ENCODE peak calls at places on chromosome 13, in seven cellular contexts. Z, F, I, V, Q, X and L are unnamed samples.

GRCh38 chr13:23469901-23470525 is 36.5 kb upstream of the SACS start:
- DNase-seq in Z (peak; percentile 73), F (no peak), I (no peak), V (no peak), Q (no peak), X (no peak), L (no peak)

GRCh38 chr13:89066868-89067466 is 1395.8 kb downstream of the SLITRK5 start:
- DNase-seq in Z (peak; percentile 34), F (no peak), I (no peak), V (no peak), Q (peak; percentile 12), X (no peak), L (no peak)

GRCh38 chr13:29885967-29886366 is 35.5 kb upstream of the UBL3 start:
- DNase-seq in Z (no peak), F (no peak), I (no peak), V (no peak), Q (no peak), X (no peak), L (no peak)

GRCh38 chr13:70171151-70171550 is 62.9 kb upstream of the KLHL1 start:
- DNase-seq in Z (no peak), F (no peak), I (no peak), V (no peak), Q (peak; percentile 11), X (no peak), L (no peak)

GRCh38 chr13:100159584-100159983 is 70.7 kb downstream of the PCCA start:
- DNase-seq in Z (no peak), F (no peak), I (no peak), V (no peak), Q (no peak), X (no peak), L (no peak)

GRCh38 chr13:99893567-99893966 is 78.0 kb downstream of the ZIC5 start:
- DNase-seq in Z (no peak), F (no peak), I (no peak), V (no peak), Q (no peak), X (no peak), L (no peak)

GRCh38 chr13:91922969-91923592 is 524.7 kb downstream of the GPC5 start:
- DNase-seq in Z (no peak), F (no peak), I (no peak), V (no peak), Q (no peak), X (no peak), L (no peak)

GRCh38 chr13:110258876-110259631 is 47.9 kb downstream of the COL4A1 start:
- DNase-seq in Z (peak; percentile 54), F (no peak), I (no peak), V (no peak), Q (no peak), X (no peak), L (no peak)

GRCh38 chr13:110107568-110108347 is 199.2 kb downstream of the COL4A1 start:
- DNase-seq in Z (no peak), F (no peak), I (no peak), V (no peak), Q (no peak), X (no peak), L (no peak)

GRCh38 chr13:39159971-39160370 is 121.7 kb downstream of the NHLRC3 start:
- DNase-seq in Z (no peak), F (no peak), I (no peak), V (no peak), Q (no peak), X (no peak), L (no peak)

GRCh38 chr13:30257433-30258099 is 49.8 kb downstream of the KATNAL1 start:
- DNase-seq in Z (peak; percentile 47), F (no peak), I (peak; percentile 29), V (no peak), Q (no peak), X (no peak), L (no peak)

GRCh38 chr13:72565893-72566292 is 161.5 kb downstream of the MZT1 start:
- DNase-seq in Z (no peak), F (no peak), I (no peak), V (no peak), Q (no peak), X (no peak), L (no peak)

GRCh38 chr13:73334459-73334858 is 275.7 kb downstream of the KLF5 start:
- DNase-seq in Z (no peak), F (no peak), I (no peak), V (no peak), Q (no peak), X (no peak), L (no peak)

GRCh38 chr13:98775844-98776598 is 23.5 kb upstream of the SLC15A1 start:
- DNase-seq in Z (peak; percentile 82), F (no peak), I (no peak), V (no peak), Q (peak; percentile 82), X (no peak), L (no peak)

GRCh38 chr13:98746968-98747367 is 5.5 kb downstream of the SLC15A1 start:
- DNase-seq in Z (peak; percentile 8), F (no peak), I (no peak), V (no peak), Q (peak; percentile 36), X (no peak), L (no peak)

GRCh38 chr13:80126382-80127068 is 214.4 kb downstream of the SPRY2 start:
- DNase-seq in Z (no peak), F (no peak), I (no peak), V (no peak), Q (no peak), X (no peak), L (no peak)

GRCh38 chr13:44755872-44756271 is 179.7 kb upstream of the TSC22D1 start:
- DNase-seq in Z (peak; percentile 90), F (no peak), I (no peak), V (no peak), Q (no peak), X (no peak), L (no peak)

GRCh38 chr13:61727714-61728275 is 312.1 kb upstream of the PCDH20 start:
- DNase-seq in Z (peak; percentile 57), F (no peak), I (no peak), V (no peak), Q (no peak), X (no peak), L (no peak)

GRCh38 chr13:113329656-113330312 is 32.7 kb downstream of the LAMP1 start:
- DNase-seq in Z (no peak), F (no peak), I (no peak), V (no peak), Q (no peak), X (no peak), L (no peak)

GRCh38 chr13:44234566-44234965 is 139.1 kb upstream of the SERP2 start:
- DNase-seq in Z (no peak), F (no peak), I (no peak), V (no peak), Q (no peak), X (no peak), L (no peak)

GRCh38 chr13:100039740-100040139 is 49.2 kb upstream of the PCCA start:
- DNase-seq in Z (peak; percentile 12), F (no peak), I (no peak), V (no peak), Q (no peak), X (no peak), L (no peak)

GRCh38 chr13:94329277-94329676 is 150.2 kb downstream of the DCT start:
- DNase-seq in Z (peak; percentile 76), F (peak; percentile 19), I (no peak), V (no peak), Q (no peak), X (no peak), L (no peak)
- H3K4me3 ChIP-seq in Z (no peak overlapping the region), F (no peak overlapping the region), I (no peak overlapping the region), V (no peak overlapping the region), Q (no peak overlapping the region), X (no peak overlapping the region), L (no peak overlapping the region)

GRCh38 chr13:33286143-33286542 is 588 bp upstream of the STARD13 start:
- DNase-seq in Z (no peak), F (peak; percentile 38), I (no peak), V (no peak), Q (no peak), X (no peak), L (no peak)
- H3K4me3 ChIP-seq in Z (peak overlapping the region; percentile 84), F (peak overlapping the region; percentile 56), I (peak overlapping the region; percentile 75), V (peak overlapping the region; percentile 2), Q (peak overlapping the region; percentile 47), X (peak overlapping the region; percentile 74), L (peak overlapping the region; percentile 85)

GRCh38 chr13:27919934-27920676 is at the start of gene PDX1:
- DNase-seq in Z (no peak), F (no peak), I (no peak), V (no peak), Q (peak; percentile 56), X (peak; percentile 29), L (peak; percentile 72)
- H3K4me3 ChIP-seq in Z (peak within 1 kb of the TSS; percentile 30), F (no peak within 1 kb of the TSS), I (peak within 1 kb of the TSS; percentile 41), V (peak within 1 kb of the TSS; percentile 11), Q (peak within 1 kb of the TSS; percentile 37), X (peak within 1 kb of the TSS; percentile 32), L (no peak within 1 kb of the TSS)

GRCh38 chr13:50914848-50915247 is 5.3 kb downstream of the RNASEH2B start:
- DNase-seq in Z (peak; percentile 59), F (no peak), I (no peak), V (no peak), Q (no peak), X (no peak), L (no peak)
- H3K4me3 ChIP-seq in Z (no peak overlapping the region), F (no peak overlapping the region), I (peak overlapping the region; percentile 8), V (no peak overlapping the region), Q (no peak overlapping the region), X (no peak overlapping the region), L (no peak overlapping the region)